ENCODE peak calls at places on chromosomes 3 and 15, in four cellular contexts. Q is GM03348, J is Right ventricle myocardium superior, Y is HT1080. R is an unnamed sample.

GRCh38 chr3:112604536-112604935 is 36.4 kb downstream of the CCDC80 start:
- DNase-seq in Q (peak; percentile 65), J (no peak), Y (peak; percentile 85), R (no peak)

GRCh38 chr3:46899151-46900006 is 21.9 kb downstream of the PTH1R start:
- DNase-seq in Q (no peak), J (peak; percentile 42), Y (no peak), R (no peak)

GRCh38 chr15:34603095-34603494 is 19.6 kb upstream of the GOLGA8B start:
- DNase-seq in Q (no peak), J (no peak), Y (no peak), R (no peak)

GRCh38 chr15:77468896-77469295 is 48.2 kb downstream of the HMG20A start:
- DNase-seq in Q (no peak), J (no peak), Y (no peak), R (no peak)

GRCh38 chr15:91853968-91854943 is 748 bp downstream of the SLCO3A1 start:
- DNase-seq in Q (peak; percentile 83), J (peak; percentile 70), Y (peak; percentile 24), R (peak; percentile 33)

GRCh38 chr15:50064674-50065073 is 54.4 kb downstream of the ATP8B4 start:
- DNase-seq in Q (no peak), J (no peak), Y (no peak), R (no peak)

GRCh38 chr3:126267169-126267975 is 87.0 kb upstream of the ALDH1L1 start:
- DNase-seq in Q (peak; percentile 93), J (peak; percentile 89), Y (no peak), R (peak; percentile 69)

GRCh38 chr3:175476489-175476888 is 617.4 kb downstream of the NAALADL2 start:
- DNase-seq in Q (no peak), J (no peak), Y (no peak), R (no peak)

GRCh38 chr3:51887620-51888019 is 12.2 kb upstream of the IQCF5 start:
- DNase-seq in Q (no peak), J (no peak), Y (no peak), R (peak; percentile 73)

GRCh38 chr3:113264249-113264648 is 52.9 kb downstream of the BOC start:
- DNase-seq in Q (no peak), J (no peak), Y (no peak), R (no peak)

GRCh38 chr3:123791417-123791816 is 92.7 kb downstream of the MYLK start:
- DNase-seq in Q (peak; percentile 34), J (no peak), Y (peak; percentile 70), R (peak; percentile 38)

GRCh38 chr3:170709046-170709445 is 123.2 kb upstream of the SLC7A14 start:
- DNase-seq in Q (peak; percentile 79), J (peak; percentile 47), Y (peak; percentile 67), R (peak; percentile 81)

GRCh38 chr15:98719169-98719515 is 70.8 kb downstream of the IGF1R start:
- DNase-seq in Q (peak; percentile 43), J (no peak), Y (no peak), R (no peak)

GRCh38 chr3:194608981-194609380 is 24.2 kb downstream of the TMEM44 start:
- DNase-seq in Q (no peak), J (no peak), Y (no peak), R (no peak)

GRCh38 chr3:105611304-105612192 is 244.8 kb downstream of the ALCAM start:
- DNase-seq in Q (no peak), J (no peak), Y (no peak), R (peak; percentile 87)

GRCh38 chr3:182215881-182216280 is 504.2 kb downstream of the SOX2 start:
- DNase-seq in Q (no peak), J (no peak), Y (no peak), R (no peak)

GRCh38 chr15:80031841-80032240 is 27.6 kb upstream of the ZFAND6 start:
- DNase-seq in Q (no peak), J (peak; percentile 52), Y (peak; percentile 56), R (peak; percentile 41)

GRCh38 chr3:141845407-141846049 is 30.9 kb upstream of the ATP1B3 start:
- DNase-seq in Q (no peak), J (no peak), Y (no peak), R (no peak)

GRCh38 chr15:65833501-65834220 is 35.6 kb upstream of the RAB11A start:
- DNase-seq in Q (no peak), J (peak; percentile 51), Y (no peak), R (no peak)

GRCh38 chr15:87959080-87959479 is 297.5 kb downstream of the NTRK3 start:
- DNase-seq in Q (no peak), J (no peak), Y (peak; percentile 3), R (no peak)

GRCh38 chr3:32972482-32973146 is 21.2 kb downstream of the CCR4 start:
- DNase-seq in Q (no peak), J (no peak), Y (no peak), R (no peak)

GRCh38 chr15:100860829-100861510 is 18.7 kb upstream of the ALDH1A3 start:
- DNase-seq in Q (no peak), J (no peak), Y (no peak), R (no peak)